ENCODE peak calls at places on chromosome 1, in four cellular contexts. L is GM12878, F is H1, I is K562. N is an unnamed sample.

GRCh38 chr1:175268720-175269119 is 76.1 kb upstream of the KIAA0040 start:
- DNase-seq in F (no peak), L (no peak), I (no peak), N (no peak)

GRCh38 chr1:239700667-239701066 is 314.3 kb downstream of the CHRM3 start:
- DNase-seq in F (no peak), I (no peak), L (no peak), N (no peak)

GRCh38 chr1:119582801-119583200 is 65.3 kb downstream of the ZNF697 start:
- DNase-seq in F (peak), I (peak), L (no peak), N (no peak)

GRCh38 chr1:15941899-15942660 is 33.8 kb downstream of the ZBTB17 start:
- DNase-seq in F (no peak), L (no peak), I (no peak), N (no peak)

GRCh38 chr1:75908717-75909152 is 23.5 kb downstream of the ASB17 start:
- DNase-seq in L (peak), F (peak), I (no peak), N (no peak)

GRCh38 chr1:245464290-245464689 is 309.5 kb downstream of the KIF26B start:
- DNase-seq in L (no peak), I (no peak), F (no peak), N (no peak)

GRCh38 chr1:219427400-219427799 is 185.5 kb downstream of the ZC3H11B start:
- DNase-seq in I (no peak), L (no peak), F (no peak), N (no peak)

GRCh38 chr1:75165264-75165663 is 31.1 kb downstream of the LHX8 start:
- DNase-seq in L (no peak), F (no peak), I (no peak), N (no peak)

GRCh38 chr1:169308313-169309039 is 59.1 kb downstream of the NME7 start:
- DNase-seq in I (no peak), F (no peak), L (no peak), N (no peak)

GRCh38 chr1:218813247-218813646 is 360.4 kb upstream of the LYPLAL1 start:
- DNase-seq in F (no peak), I (no peak), L (no peak), N (no peak)

GRCh38 chr1:36843906-36844610 is 190.3 kb downstream of the GRIK3 start:
- DNase-seq in I (no peak), F (no peak), L (no peak), N (no peak)

GRCh38 chr1:5244631-5245285 is 590.3 kb downstream of the AJAP1 start:
- DNase-seq in F (no peak), I (no peak), L (no peak), N (no peak)

GRCh38 chr1:224874775-224875174 is 54.7 kb upstream of the DNAH14 start:
- DNase-seq in F (no peak), L (no peak), I (no peak), N (no peak)

GRCh38 chr1:36350659-36351171 is 27.3 kb upstream of the EVA1B start:
- DNase-seq in I (no peak), L (no peak), F (no peak), N (no peak)

GRCh38 chr1:172627702-172628101 is 31.2 kb upstream of the FASLG start:
- DNase-seq in L (no peak), I (no peak), F (no peak), N (no peak)

GRCh38 chr1:15296602-15297321 is 49.7 kb downstream of the FHAD1 start:
- DNase-seq in L (no peak), F (no peak), I (peak), N (no peak)

GRCh38 chr1:47437518-47438320 is at the start of gene FOXD2:
- DNase-seq in I (peak), F (peak), L (peak), N (peak)

GRCh38 chr1:98677288-98677687 is 15.8 kb downstream of the SNX7 start:
- DNase-seq in L (no peak), I (no peak), F (no peak), N (no peak)

GRCh38 chr1:39196244-39197215 is 8.0 kb upstream of the MACF1 start:
- DNase-seq in F (no peak), I (peak), L (no peak), N (no peak)

DNA sequence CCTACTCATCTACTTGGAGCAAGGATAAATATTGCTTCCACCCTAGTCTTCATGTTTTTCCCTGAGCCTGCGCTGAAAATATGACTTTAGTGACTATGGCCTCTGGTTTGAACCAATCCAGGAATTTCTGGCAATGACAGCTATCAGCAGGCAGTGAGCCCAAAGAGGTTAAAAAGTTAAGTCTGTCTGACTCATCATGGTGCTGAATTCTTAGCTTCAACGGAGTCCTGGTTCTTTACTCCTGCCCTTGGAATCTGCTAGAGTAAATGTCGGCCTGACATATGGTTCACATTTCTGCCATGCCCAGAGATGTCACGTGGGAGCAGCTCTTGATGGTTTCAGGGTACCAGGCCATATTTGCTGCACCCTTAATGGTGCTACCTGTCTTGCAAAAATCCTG is 351.6 kb upstream of the PLXNA2 start:
- DNase-seq in F (no peak), L (no peak), I (no peak), N (no peak)
- TF ChIP-seq GABPA in F (no peak), L (no peak), I (no peak), N (no peak)

DNA sequence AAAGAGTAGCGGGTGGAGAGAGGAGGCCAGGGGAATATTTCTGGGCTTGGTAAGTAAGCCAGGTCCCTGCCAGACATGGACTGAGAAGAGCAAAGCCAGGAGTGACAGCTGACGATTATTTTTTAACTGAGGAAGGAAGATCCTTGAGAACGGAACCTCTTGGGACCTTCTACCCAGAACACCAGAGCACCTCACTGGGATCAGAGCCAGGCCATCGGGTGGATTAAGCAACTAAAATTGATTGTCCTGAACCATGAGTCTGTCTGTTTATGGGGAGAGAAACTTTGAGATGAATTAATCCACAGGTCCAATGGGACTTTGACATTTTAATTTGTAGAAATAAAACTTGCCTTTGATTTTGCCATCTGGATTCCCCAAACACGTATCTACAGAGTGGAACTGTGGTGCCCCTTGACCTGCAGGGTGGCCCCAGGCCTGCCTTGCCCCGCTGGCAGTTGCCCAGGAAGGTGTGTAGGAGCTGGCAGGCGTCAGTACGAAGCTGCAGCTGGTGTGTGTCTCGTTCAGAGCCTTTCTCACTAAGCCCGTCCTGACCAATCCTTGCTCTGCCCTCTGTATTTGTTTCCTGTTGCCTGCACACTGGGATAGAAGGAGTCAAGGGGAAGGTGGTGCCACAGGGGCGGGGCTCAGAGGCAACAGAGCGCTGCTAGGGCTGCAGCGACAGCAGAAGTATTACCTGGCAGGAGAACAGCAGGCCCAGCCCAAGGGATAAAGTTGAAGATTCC is 5.0 kb upstream of the VSIG8 start:
- DNase-seq in F (no peak), L (no peak), I (no peak), N (no peak)
- H3K27ac ChIP-seq in F (no peak), L (no peak), I (no peak), N (no peak)

GRCh38 chr1:93763981-93764750 is 82.5 kb upstream of the BCAR3 start:
- DNase-seq in F (no peak), L (no peak), I (no peak), N (no peak)

GRCh38 chr1:93756656-93757055 is 75.0 kb upstream of the BCAR3 start:
- DNase-seq in F (no peak), I (no peak), L (no peak), N (no peak)

GRCh38 chr1:93753766-93754763 is 72.4 kb upstream of the BCAR3 start:
- DNase-seq in F (no peak), L (no peak), I (no peak), N (no peak)

DNA sequence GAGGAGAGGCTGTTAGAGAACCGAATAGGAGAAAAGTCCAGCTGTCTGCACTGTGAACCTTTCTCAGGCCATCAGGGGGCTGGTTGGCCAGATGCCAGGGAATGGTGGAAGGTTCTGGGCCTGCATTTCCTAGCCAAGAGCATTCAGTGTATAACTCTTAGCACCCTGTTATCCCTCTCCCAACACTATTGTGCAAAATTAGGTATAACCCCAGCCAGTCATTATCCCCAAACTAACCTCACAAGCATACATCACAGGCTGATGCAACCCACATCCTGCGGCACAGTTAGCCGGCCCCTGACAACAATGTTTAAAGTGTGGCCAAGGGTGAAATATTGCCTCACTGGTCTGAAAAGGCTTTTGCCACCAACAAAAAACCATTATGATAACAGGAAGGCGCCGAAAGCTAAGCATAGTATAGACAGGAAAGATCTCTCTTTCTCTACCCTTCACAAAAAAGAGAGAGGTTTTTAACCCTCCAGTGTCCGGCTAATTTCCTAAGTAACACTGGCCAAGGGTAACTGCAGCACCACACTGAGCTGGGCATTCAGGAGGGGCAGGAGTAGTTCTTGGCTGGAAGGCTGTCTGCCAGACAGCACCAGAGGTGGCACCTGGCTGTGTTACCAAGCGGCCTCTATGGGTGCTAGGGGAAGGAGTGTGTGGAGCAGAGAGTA is 77.3 kb upstream of the BCAR3 start:
- DNase-seq in L (no peak), F (no peak), I (no peak), N (peak)
- TF ChIP-seq CTCF in L (no peak), F (no peak), I (no peak), N (no peak)

DNA sequence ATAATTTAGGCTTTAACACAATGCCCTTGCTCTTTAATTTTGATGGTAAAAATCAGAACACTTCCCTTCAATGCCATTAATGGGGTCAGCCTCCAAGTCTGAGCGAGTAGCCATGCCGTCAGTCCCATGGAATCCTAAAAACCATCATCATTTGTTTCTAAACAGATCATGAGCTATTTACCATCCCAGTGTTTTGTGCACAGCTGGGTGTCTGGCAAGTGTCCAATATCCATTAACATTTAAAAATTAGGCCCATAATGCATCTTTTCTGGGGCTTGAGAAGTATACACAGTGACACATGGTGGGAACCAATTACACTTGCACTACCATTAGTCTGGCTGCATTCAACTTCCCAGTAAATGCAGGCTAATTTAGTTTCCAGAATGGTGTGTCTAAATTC is 257.7 kb downstream of the PTBP2 start:
- DNase-seq in I (no peak), F (no peak), L (no peak), N (no peak)
- TF ChIP-seq GABPA in I (no peak), F (no peak), L (no peak), N (no peak)

DNA sequence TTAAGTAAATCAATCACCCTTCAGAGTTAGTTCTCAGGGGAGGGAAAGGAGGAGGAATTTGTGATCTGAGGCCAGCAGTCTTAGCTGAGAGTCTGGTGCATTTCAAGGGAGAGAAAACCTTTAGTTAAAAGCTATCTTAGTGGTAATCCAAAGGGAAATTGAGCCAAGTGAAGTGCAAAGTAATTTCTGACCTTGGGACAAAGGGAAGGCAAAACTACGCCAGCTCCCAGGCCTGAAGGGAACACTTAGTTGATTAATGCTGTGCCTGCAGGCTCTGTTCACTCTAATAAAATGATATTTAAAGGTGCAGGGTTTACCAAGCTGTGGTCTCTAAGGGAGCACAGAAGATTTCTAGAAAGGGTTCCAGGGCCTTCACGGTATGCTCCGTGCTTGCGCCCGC is 23.1 kb upstream of the FMOD start:
- DNase-seq in L (no peak), F (no peak), I (no peak), N (no peak)
- H3K27ac ChIP-seq in L (no peak), F (no peak), I (no peak), N (no peak)

GRCh38 chr1:66284746-66285145 is 249.2 kb upstream of the SGIP1 start:
- DNase-seq in L (no peak), F (no peak), I (no peak), N (no peak)

GRCh38 chr1:66283583-66284041 is 250.3 kb upstream of the SGIP1 start:
- DNase-seq in I (no peak), L (peak), F (no peak), N (no peak)

GRCh38 chr1:66282885-66283284 is 251.1 kb upstream of the SGIP1 start:
- DNase-seq in F (no peak), L (no peak), I (no peak), N (no peak)

GRCh38 chr1:66281808-66282207 is 252.1 kb upstream of the SGIP1 start:
- DNase-seq in L (no peak), F (no peak), I (no peak), N (no peak)

DNA sequence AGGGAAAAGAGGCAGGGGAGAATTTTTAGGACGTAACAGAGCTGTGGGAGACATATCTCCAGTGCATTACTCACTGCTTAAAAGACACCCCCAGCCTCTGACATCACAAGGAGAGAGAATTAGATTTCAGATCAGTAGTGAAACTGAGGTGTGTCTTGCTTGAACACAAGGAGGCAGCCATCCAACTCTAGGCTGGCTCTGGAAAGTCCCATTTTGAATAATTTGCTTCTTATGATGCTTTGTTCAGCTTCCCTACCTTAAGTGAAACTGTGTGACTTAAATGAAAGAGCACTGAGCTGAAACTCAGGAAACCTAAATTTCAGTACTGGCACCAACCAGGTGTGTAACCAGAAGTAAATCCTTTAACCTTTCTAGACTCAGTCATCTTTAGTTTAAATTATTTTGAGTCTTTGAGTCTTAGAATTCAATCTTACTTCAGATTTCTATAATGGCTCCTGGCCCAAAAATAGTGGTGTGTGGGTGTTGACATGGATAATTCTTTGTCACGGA is 251.6 kb upstream of the SGIP1 start:
- DNase-seq in I (no peak), F (no peak), L (peak), N (no peak)
- TF ChIP-seq CTCF in I (no peak), F (no peak), L (peak), N (no peak)

GRCh38 chr1:7704214-7705047 is 66.7 kb upstream of the VAMP3 start:
- DNase-seq in L (no peak), I (peak), F (peak), N (peak)

GRCh38 chr1:7705908-7706216 is 65.2 kb upstream of the VAMP3 start:
- DNase-seq in L (no peak), F (no peak), I (no peak), N (no peak)

GRCh38 chr1:7705048-7705907 is 65.8 kb upstream of the VAMP3 start:
- DNase-seq in L (no peak), I (peak), F (no peak), N (no peak)

GRCh38 chr1:7710859-7711258 is 60.2 kb upstream of the VAMP3 start:
- DNase-seq in F (no peak), L (no peak), I (no peak), N (no peak)

GRCh38 chr1:7707527-7707926 is 63.6 kb upstream of the VAMP3 start:
- DNase-seq in F (no peak), L (no peak), I (no peak), N (no peak)
- TF ChIP-seq GABPA in F (no peak), L (no peak), I (no peak), N (no peak)

N was measured in HL-60.